ENCODE peak calls at places on chromosomes 2 and 18, in seven cellular contexts. W, E, L, N, D, Z and X are unnamed samples.
A peak's percentile ranks its signal among the peaks of the same experiment; 100 is the strongest.

GRCh38 chr2:120852200-120852815 is 116.6 kb downstream of the GLI2 start:
- DNase-seq in Z (no peak), W (peak; percentile 73), E (no peak), L (no peak), D (no peak), N (no peak), X (no peak)

GRCh38 chr2:68832161-68832869 is 38.9 kb downstream of the BMP10 start:
- DNase-seq in W (peak; percentile 83), D (peak; percentile 71), E (no peak), Z (no peak), N (peak; percentile 31), L (peak; percentile 97), X (no peak)

GRCh38 chr18:59810183-59810582 is 89.6 kb upstream of the PMAIP1 start:
- DNase-seq in Z (no peak), E (no peak), W (no peak), D (no peak), L (no peak), N (no peak), X (no peak)

GRCh38 chr2:219459460-219460311 is 25.0 kb downstream of the SPEG start:
- DNase-seq in E (peak; percentile 87), W (no peak), N (peak; percentile 64), D (peak; percentile 72), L (peak; percentile 38), Z (no peak), X (peak; percentile 75)

GRCh38 chr2:217909156-217909820 is 93.5 kb downstream of the TNS1 start:
- DNase-seq in L (no peak), Z (no peak), D (no peak), W (no peak), N (no peak), E (no peak), X (no peak)

GRCh38 chr18:12592597-12593127 is 65.2 kb downstream of the SPIRE1 start:
- DNase-seq in W (no peak), D (no peak), Z (no peak), N (no peak), E (no peak), L (no peak), X (no peak)

GRCh38 chr18:58532298-58532697 is 96.6 kb downstream of the ALPK2 start:
- DNase-seq in N (no peak), W (no peak), E (no peak), Z (no peak), L (no peak), D (no peak), X (no peak)

GRCh38 chr18:31538837-31539236 is 40.9 kb downstream of the DSG2 start:
- DNase-seq in L (no peak), N (no peak), W (no peak), E (no peak), Z (no peak), D (no peak), X (no peak)

GRCh38 chr2:64654063-64654811 is 524 bp upstream of the SERTAD2 start:
- DNase-seq in L (peak; percentile 77), N (peak; percentile 78), W (peak; percentile 95), E (peak; percentile 87), D (peak; percentile 74), Z (peak; percentile 55), X (peak; percentile 72)

GRCh38 chr2:120898961-120899360 is 163.3 kb downstream of the GLI2 start:
- DNase-seq in E (no peak), W (no peak), N (no peak), D (no peak), Z (no peak), L (no peak), X (no peak)

GRCh38 chr2:181250691-181251090 is 206.5 kb upstream of the ITGA4 start:
- DNase-seq in Z (no peak), W (no peak), E (no peak), N (no peak), D (no peak), L (no peak), X (no peak)

GRCh38 chr2:240502430-240503121 is 55.2 kb downstream of the ANKMY1 start:
- DNase-seq in N (no peak), Z (no peak), W (peak; percentile 37), E (no peak), L (no peak), D (no peak), X (no peak)

GRCh38 chr18:61470111-61470673 is 137.0 kb downstream of the CDH20 start:
- DNase-seq in L (no peak), E (no peak), D (no peak), N (no peak), W (no peak), Z (no peak), X (no peak)

GRCh38 chr2:51424418-51424817 is 392.5 kb upstream of the NRXN1 start:
- DNase-seq in N (no peak), Z (no peak), L (peak; percentile 28), D (no peak), E (peak; percentile 6), W (peak; percentile 38), X (no peak)

DNA sequence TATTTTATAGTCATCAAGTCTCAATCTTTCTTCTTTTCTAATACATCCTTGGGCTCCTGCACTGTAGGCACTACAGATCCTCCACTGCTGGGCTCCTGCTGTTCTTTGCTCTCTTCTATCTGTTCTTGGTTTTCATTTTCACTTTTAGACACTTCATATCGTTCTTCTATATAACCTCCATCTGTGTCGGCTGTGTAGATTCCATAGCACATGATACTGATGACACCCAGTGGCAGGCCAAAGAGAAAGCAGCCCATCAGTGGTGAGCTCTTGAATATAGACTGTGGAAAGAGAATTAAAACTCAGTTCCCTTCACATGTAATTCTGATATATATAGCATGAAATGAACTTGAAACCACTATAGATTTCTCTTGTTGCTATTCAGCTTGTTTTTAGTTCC is 38.0 kb downstream of the TMX3 start:
- DNase-seq in D (no peak), E (no peak), N (no peak), L (no peak), Z (no peak), W (no peak), X (no peak)
- TF ChIP-seq CTCF in D (no peak), E (no peak), N (no peak), L (no peak), Z (peak; percentile 27), W (no peak), X (no peak)

GRCh38 chr18:6327895-6328623 is 86.7 kb downstream of the L3MBTL4 start:
- DNase-seq in L (no peak), E (no peak), W (no peak), N (no peak), D (no peak), Z (no peak), X (no peak)
- TF ChIP-seq CTCF in L (no peak), E (no peak), W (no peak), N (no peak), D (no peak), Z (no peak), X (no peak)

GRCh38 chr18:36195427-36196122 is 8.3 kb downstream of the MOCOS start:
- DNase-seq in D (no peak), L (no peak), Z (no peak), N (no peak), W (peak; percentile 27), E (no peak), X (no peak)
- TF ChIP-seq CTCF in D (no peak), L (no peak), Z (no peak), N (no peak), W (no peak), E (no peak), X (no peak)

GRCh38 chr18:36899289-36899688 is 70.4 kb downstream of the KIAA1328 start:
- DNase-seq in D (no peak), N (no peak), E (no peak), W (no peak), L (no peak), Z (no peak), X (no peak)
- TF ChIP-seq CTCF in D (peak; percentile 26), N (no peak), E (peak; percentile 21), W (no peak), L (peak; percentile 17), Z (peak; percentile 10), X (peak; percentile 54)

GRCh38 chr2:199603748-199604291 is 146.1 kb upstream of the SATB2 start:
- DNase-seq in Z (no peak), E (peak; percentile 52), D (no peak), N (no peak), W (no peak), L (no peak), X (no peak)

GRCh38 chr2:199602271-199602895 is 144.6 kb upstream of the SATB2 start:
- DNase-seq in D (peak; percentile 38), E (peak; percentile 7), Z (no peak), L (no peak), N (no peak), W (no peak), X (no peak)

GRCh38 chr2:199607914-199608313 is 150.2 kb upstream of the SATB2 start:
- DNase-seq in E (no peak), Z (no peak), W (no peak), L (no peak), N (no peak), D (no peak), X (no peak)

GRCh38 chr2:199602896-199603482 is 145.2 kb upstream of the SATB2 start:
- DNase-seq in E (no peak), L (no peak), W (no peak), Z (no peak), D (no peak), N (no peak), X (no peak)

GRCh38 chr2:199606193-199606780 is 148.5 kb upstream of the SATB2 start:
- DNase-seq in E (no peak), N (no peak), D (no peak), W (no peak), L (no peak), Z (no peak), X (no peak)
- TF ChIP-seq CTCF in E (peak; percentile 22), N (no peak), D (peak; percentile 20), W (no peak), L (no peak), Z (peak; percentile 37), X (peak; percentile 25)